ENCODE peak calls at places on chromosomes 4 and X, in four cellular contexts. A is Karpas-422, K is heart right ventricle, L is MG63. I is an unnamed sample.

GRCh38 chrX:129980540-129981206 is 1.8 kb upstream of the BCORL1 start:
- DNase-seq in A (no peak), K (peak), L (peak), I (peak)

GRCh38 chrX:131626681-131627296 is 82.9 kb downstream of the OR13H1 start:
- DNase-seq in A (peak), K (no peak), L (no peak), I (no peak)

GRCh38 chrX:152575331-152575730 is 62.4 kb upstream of the GABRQ start:
- DNase-seq in A (no peak), K (no peak), L (peak), I (no peak)

GRCh38 chr4:73698217-73698616 is 42.2 kb upstream of the CXCL8 start:
- DNase-seq in A (no peak), K (no peak), L (peak), I (no peak)

GRCh38 chr4:164177186-164177585 is 576.7 kb upstream of the SMIM31 start:
- DNase-seq in A (no peak), K (no peak), L (no peak), I (no peak)

GRCh38 chrX:148412006-148412405 is 88.4 kb upstream of the AFF2 start:
- DNase-seq in A (no peak), K (no peak), L (no peak), I (no peak)

GRCh38 chrX:100990139-100990538 is 20.6 kb downstream of the ARL13A start:
- DNase-seq in A (no peak), K (no peak), L (no peak), I (no peak)

GRCh38 chr4:138241281-138242075 is 671 bp downstream of the SLC7A11 start:
- DNase-seq in A (no peak), K (no peak), L (peak), I (no peak)

GRCh38 chr4:1767770-1768366 is 25.2 kb upstream of the FGFR3 start:
- DNase-seq in A (peak), K (no peak), L (peak), I (peak)

GRCh38 chr4:41882622-41883347 is 52.4 kb upstream of the TMEM33 start:
- DNase-seq in A (peak), K (peak), L (peak), I (no peak)

GRCh38 chr4:45172636-45173035 is 446.3 kb upstream of the GNPDA2 start:
- DNase-seq in A (no peak), K (no peak), L (no peak), I (no peak)

GRCh38 chr4:71338846-71339593 is at the start of gene SLC4A4:
- DNase-seq in A (no peak), K (no peak), L (no peak), I (no peak)

GRCh38 chrX:130197464-130197863 is 25.7 kb downstream of the RAB33A start:
- DNase-seq in A (no peak), K (no peak), L (peak), I (no peak)

GRCh38 chrX:136778914-136779313 is 1.8 kb downstream of the ARHGEF6 start:
- DNase-seq in A (no peak), K (no peak), L (no peak), I (no peak)

GRCh38 chr4:72567036-72567435 is 2.0 kb downstream of the ADAMTS3 start:
- DNase-seq in A (no peak), K (no peak), L (no peak), I (no peak)
- H3K4me3 ChIP-seq in A (no peak), K (no peak), L (peak), I (no peak)

GRCh38 chr4:140049024-140049923 is 104.7 kb downstream of the MAML3 start:
- DNase-seq in A (peak), K (peak), L (no peak), I (no peak)

GRCh38 chr4:140046573-140046972 is 107.4 kb downstream of the MAML3 start:
- DNase-seq in A (peak), K (no peak), L (no peak), I (no peak)

GRCh38 chr4:140047017-140047640 is 106.9 kb downstream of the MAML3 start:
- DNase-seq in A (no peak), K (peak), L (no peak), I (no peak)

GRCh38 chr4:140048419-140049022 is 105.5 kb downstream of the MAML3 start:
- DNase-seq in A (no peak), K (no peak), L (no peak), I (no peak)

DNA sequence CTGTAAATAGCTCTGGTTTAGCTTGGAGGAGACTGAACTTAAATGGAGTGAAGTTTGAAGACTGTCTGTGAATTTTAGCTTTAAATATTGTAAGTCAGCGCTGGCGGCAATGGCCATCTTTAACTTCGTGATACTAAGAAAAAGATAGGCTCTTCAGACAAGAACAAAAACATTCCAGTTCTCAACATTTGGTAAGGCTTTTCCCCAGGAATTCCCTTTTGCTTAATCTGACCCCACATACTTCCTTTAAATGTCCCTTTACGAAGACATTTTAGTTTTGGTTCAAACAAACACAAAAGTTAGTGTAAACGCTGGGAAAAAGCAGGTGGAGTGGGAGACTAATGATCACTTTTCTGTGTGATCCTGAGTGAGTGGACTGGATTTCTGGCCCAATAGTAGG is 106.2 kb downstream of the MAML3 start:
- DNase-seq in A (no peak), K (no peak), L (no peak), I (no peak)
- H3K4me3 ChIP-seq in A (no peak), K (no peak), L (no peak), I (no peak)

GRCh38 chr4:54099959-54100606 is at the start of gene GSX2:
- DNase-seq in A (peak), K (no peak), L (peak), I (no peak)
- H3K4me3 ChIP-seq in A (peak), K (peak), L (peak), I (no peak)

GRCh38 chrX:56025872-56026571 is 206.1 kb upstream of the KLF8 start:
- DNase-seq in A (no peak), K (no peak), L (no peak), I (no peak)
- H3K4me3 ChIP-seq in A (no peak), K (no peak), L (no peak), I (no peak)

DNA sequence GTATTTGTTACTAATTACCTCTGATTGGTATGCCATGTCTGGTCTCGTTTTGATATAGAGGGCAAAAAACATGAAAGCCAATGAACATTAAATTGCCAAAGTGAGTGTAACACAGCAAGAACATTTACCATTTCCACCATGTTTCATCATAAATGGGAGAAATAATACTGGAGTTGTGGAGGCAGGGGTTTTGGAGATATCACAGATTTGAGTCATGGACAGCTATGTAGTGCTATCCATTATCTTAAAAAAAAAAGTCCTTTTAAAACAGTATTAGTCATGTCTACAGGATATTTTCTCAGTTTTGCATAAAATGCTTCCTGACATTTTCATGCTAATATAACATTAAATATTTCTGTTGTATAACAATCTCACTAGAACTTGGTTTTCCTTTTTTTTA is 301.2 kb downstream of the IL1RAPL1 start:
- DNase-seq in A (no peak), K (no peak), L (no peak), I (no peak)
- H3K4me3 ChIP-seq in A (no peak), K (no peak), L (no peak), I (no peak)

GRCh38 chr4:173536808-173537429 is 6.9 kb upstream of the HAND2 start:
- DNase-seq in A (no peak), K (no peak), L (no peak), I (no peak)

GRCh38 chr4:173538903-173539445 is 8.9 kb upstream of the HAND2 start:
- DNase-seq in A (no peak), K (no peak), L (no peak), I (no peak)

GRCh38 chr4:173539986-173540385 is 10.0 kb upstream of the HAND2 start:
- DNase-seq in A (no peak), K (no peak), L (no peak), I (no peak)

GRCh38 chr4:173537628-173538147 is 7.7 kb upstream of the HAND2 start:
- DNase-seq in A (no peak), K (no peak), L (no peak), I (no peak)

DNA sequence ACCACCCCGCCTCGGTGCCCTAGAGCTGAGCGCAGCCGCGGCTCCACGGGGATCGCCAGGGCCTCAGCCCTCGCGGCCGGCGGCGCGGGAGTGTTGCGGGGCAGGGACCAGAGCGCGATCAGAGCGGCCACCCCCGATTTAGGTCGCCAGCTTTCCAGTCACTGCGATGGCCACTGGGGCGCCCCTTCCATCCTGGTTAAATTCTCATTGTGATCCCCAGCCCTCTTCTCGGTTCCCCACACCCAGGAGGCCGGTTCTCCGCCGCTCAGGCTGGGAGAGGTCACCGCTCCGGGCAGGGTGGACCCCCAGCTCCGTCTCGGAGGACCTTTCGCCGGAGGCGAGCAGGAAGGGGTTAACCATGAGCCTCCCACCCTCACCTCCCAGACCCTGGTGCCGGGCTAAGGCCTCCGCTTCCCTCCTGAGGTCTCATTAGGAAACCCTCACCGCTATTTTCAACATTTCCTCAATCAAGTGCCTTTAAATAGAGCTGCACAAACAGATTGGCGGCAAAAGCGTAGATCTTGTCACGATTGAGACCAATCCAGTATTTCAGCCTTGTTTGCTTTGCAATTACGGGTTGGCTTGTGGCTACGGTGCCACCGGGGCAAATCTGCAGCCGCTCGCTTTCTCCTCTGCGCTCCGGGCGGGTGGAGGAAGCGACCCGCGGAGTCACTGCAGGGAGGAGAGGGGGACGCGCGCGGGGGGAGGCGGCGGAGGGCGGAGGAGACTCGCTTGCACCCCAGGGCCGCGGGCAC is 8.3 kb upstream of the HAND2 start:
- DNase-seq in A (no peak), K (peak), L (no peak), I (no peak)
- H3K4me3 ChIP-seq in A (no peak), K (peak), L (no peak), I (no peak)

GRCh38 chr4:158781963-158782362 is 13.1 kb downstream of the FNIP2 start:
- DNase-seq in A (no peak), K (no peak), L (no peak), I (no peak)
- H3K4me3 ChIP-seq in A (no peak), K (no peak), L (no peak), I (no peak)

DNA sequence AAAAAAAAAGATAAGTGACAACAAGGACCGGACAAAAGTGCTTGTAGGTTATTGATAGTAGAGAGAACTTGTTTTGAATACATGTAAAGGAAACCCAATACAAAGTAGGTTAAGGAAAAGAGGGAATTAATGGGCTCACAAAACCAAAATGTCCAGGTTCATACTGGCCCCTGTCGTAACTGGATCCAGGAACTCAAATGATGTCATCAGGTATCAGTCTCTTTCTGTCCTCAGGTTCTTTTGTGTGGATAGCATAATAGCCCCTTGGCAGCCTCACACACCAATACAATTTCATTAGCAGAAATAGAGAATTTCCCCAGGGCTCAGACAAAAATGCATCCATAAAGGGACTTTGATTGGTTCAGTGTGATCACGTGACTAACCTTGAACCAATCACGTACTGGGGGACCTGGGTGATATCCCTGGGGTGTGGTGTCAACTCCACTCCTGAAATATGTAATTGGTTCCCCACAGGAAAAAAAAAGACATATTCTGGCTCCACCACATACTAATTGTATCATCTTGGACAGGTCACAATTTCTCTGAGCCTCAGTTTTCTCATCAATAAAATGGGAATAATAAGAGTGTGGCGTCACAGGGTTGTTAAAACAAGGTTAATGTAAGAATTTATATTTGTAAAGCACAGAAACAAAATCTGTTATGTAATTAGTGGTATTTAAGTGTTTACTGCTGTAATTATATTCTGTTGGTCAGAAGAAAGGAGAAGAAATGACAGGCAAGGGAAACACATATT is 174.8 kb downstream of the PDGFRA start:
- DNase-seq in A (peak), K (no peak), L (no peak), I (no peak)
- H3K4me3 ChIP-seq in A (no peak), K (no peak), L (no peak), I (no peak)

GRCh38 chrX:72020788-72021187 is 110.1 kb downstream of the NHSL2 start:
- DNase-seq in A (no peak), K (no peak), L (no peak), I (no peak)

GRCh38 chrX:72019487-72019886 is 108.8 kb downstream of the NHSL2 start:
- DNase-seq in A (peak), K (no peak), L (no peak), I (no peak)

GRCh38 chrX:72016881-72017783 is 106.5 kb downstream of the NHSL2 start:
- DNase-seq in A (no peak), K (no peak), L (no peak), I (peak)

GRCh38 chrX:72020204-72020603 is 109.6 kb downstream of the NHSL2 start:
- DNase-seq in A (no peak), K (no peak), L (no peak), I (peak)

GRCh38 chrX:72018277-72019112 is 107.8 kb downstream of the NHSL2 start:
- DNase-seq in A (peak), K (peak), L (peak), I (peak)
- H3K4me3 ChIP-seq in A (no peak), K (no peak), L (no peak), I (no peak)

DNA sequence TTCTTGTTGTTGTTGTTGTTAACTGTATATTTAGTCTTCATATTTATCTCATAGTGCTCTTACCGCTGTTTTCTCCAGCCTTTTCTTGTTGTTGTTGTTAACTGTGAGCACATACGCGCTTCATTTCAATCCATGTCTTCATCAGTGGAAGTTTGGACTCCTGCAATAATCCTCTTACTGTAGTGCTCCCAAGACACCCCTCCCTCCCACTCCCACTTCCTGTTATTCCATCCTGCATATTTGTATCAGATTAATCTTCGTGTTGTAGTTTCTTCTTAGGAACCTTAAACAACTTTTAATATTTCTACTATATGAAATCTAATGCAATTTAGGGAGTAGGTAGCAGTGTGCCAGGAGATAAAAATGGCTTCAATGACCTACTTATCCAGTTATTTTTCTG is 674.8 kb downstream of the RAPGEF2 start:
- DNase-seq in A (no peak), K (no peak), L (no peak), I (no peak)
- H3K4me3 ChIP-seq in A (no peak), K (no peak), L (no peak), I (no peak)